ENCODE peak calls at places on chromosomes 6 and 20, in seven cellular contexts. T is K562, Q is GM12891, N is SK-N-SH, U is HepG2, D is GM12892, L is GM12878. M is an unnamed sample.

GRCh38 chr6:392441-393390 is 1.2 kb downstream of the IRF4 start:
- DNase-seq in N (no peak), U (no peak), Q (no peak), T (no peak), D (no peak), L (no peak), M (peak)

GRCh38 chr20:37695684-37696342 is 2.0 kb downstream of the CTNNBL1 start:
- DNase-seq in T (no peak), D (no peak), N (no peak), Q (no peak), U (no peak), L (no peak), M (no peak)

GRCh38 chr6:6319947-6320811 is at the start of gene F13A1:
- DNase-seq in L (no peak), N (no peak), U (no peak), Q (no peak), T (no peak), D (no peak), M (no peak)

GRCh38 chr6:161918154-161918553 is 644.3 kb upstream of the AGPAT4 start:
- DNase-seq in N (no peak), L (no peak), U (no peak), Q (no peak), D (no peak), T (no peak), M (no peak)

GRCh38 chr6:125872259-125872921 is 81.6 kb downstream of the NCOA7 start:
- DNase-seq in L (no peak), Q (no peak), T (peak), D (no peak), N (no peak), U (no peak), M (no peak)

GRCh38 chr6:106085984-106086832 is at the start of gene PRDM1:
- DNase-seq in Q (peak), U (no peak), T (peak), L (peak), N (peak), D (peak), M (peak)

GRCh38 chr20:47785900-47786762 is 850 bp upstream of the SULF2 start:
- DNase-seq in Q (peak), L (no peak), U (peak), D (peak), N (peak), T (peak), M (no peak)

GRCh38 chr6:41489284-41489851 is 56.8 kb upstream of the FOXP4 start:
- DNase-seq in Q (no peak), L (no peak), D (no peak), T (no peak), U (no peak), N (peak), M (no peak)

GRCh38 chr6:165678429-165678828 is 15.4 kb upstream of the PDE10A start:
- DNase-seq in T (no peak), L (no peak), Q (no peak), U (no peak), D (no peak), N (no peak), M (no peak)

GRCh38 chr6:169380493-169380892 is 126.8 kb upstream of the THBS2 start:
- DNase-seq in L (no peak), D (no peak), U (no peak), Q (no peak), T (no peak), N (no peak), M (no peak)
- TF ChIP-seq TAF1 in L (no peak), D (no peak), U (no peak), Q (no peak), T (no peak), N (no peak), M (no peak)

DNA sequence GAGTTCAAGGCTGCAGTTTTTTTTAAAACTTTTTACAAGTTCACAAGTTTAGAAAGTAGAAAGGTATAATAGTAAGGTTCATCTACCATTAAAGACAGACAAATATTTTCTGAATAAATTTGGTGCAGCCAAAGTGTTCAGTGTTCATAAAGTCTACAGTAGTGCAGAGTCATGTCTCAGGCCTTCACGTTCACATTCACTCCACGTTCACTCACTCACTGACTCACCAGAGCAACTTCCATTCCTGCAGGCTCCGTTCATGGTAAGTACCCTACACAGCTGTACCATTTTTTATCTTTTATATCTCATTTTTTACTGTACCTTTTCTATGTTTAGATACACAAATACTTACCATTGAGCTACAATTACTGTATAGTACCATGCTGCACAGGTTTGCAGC is 67.6 kb downstream of the B4GALT5 start:
- DNase-seq in N (no peak), Q (no peak), T (no peak), U (no peak), D (no peak), L (no peak), M (no peak)
- TF ChIP-seq TAF1 in N (no peak), Q (no peak), T (no peak), U (no peak), D (no peak), L (no peak), M (no peak)

GRCh38 chr6:136365781-136366354 is 76.2 kb upstream of the BCLAF1 start:
- DNase-seq in N (no peak), U (no peak), L (no peak), Q (no peak), D (no peak), T (no peak), M (no peak)
- TF ChIP-seq TAF1 in N (no peak), U (no peak), L (no peak), Q (no peak), D (no peak), T (no peak), M (no peak)

DNA sequence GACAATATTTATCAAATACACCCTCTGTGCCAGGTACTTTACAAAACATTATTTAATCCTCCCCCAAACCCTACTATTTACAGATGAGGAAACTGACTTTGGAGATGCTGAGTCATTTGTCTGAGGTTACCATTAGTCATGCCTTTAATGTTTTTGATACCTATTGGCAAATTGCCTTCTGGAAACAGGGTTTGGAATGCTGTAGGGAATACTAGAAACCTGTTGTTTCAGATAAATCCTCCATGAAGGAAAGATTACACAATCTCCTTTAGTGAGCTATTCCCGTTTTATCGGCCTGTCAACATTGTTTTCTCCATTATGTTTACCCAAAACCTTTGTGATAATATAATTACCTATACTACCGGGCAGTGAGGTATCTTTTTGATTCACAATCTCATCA is 93.6 kb upstream of the ADGRF1 start:
- DNase-seq in L (no peak), T (peak), Q (no peak), N (no peak), U (peak), D (no peak), M (no peak)
- TF ChIP-seq TAF1 in L (no peak), T (no peak), Q (no peak), N (no peak), U (no peak), D (no peak), M (no peak)

M was measured in H1.